ENCODE peak calls at places on chromosomes 5 and 9, in six cellular contexts. Z is neuronal stem cell, F is H54, N is heart right ventricle, W is C1 segment of cervical spinal cord, A is epithelial cell of prostate. R is an unnamed sample.

GRCh38 chr5:34930870-34931269 is 1.5 kb downstream of the DNAJC21 start:
- DNase-seq in Z (no peak), F (no peak), N (no peak), W (no peak), A (no peak), R (no peak)

GRCh38 chr9:136722093-136722968 is 10.0 kb downstream of the DIPK1B start:
- DNase-seq in Z (no peak), F (no peak), N (no peak), W (no peak), A (no peak), R (no peak)

GRCh38 chr9:14349818-14350333 is 35.9 kb upstream of the NFIB start:
- DNase-seq in Z (no peak), F (no peak), N (peak), W (no peak), A (no peak), R (no peak)

GRCh38 chr5:155616779-155617392 is 603.3 kb downstream of the KIF4B start:
- DNase-seq in Z (peak), F (peak), N (peak), W (no peak), A (no peak), R (peak)

GRCh38 chr9:70639853-70640814 is 225.7 kb upstream of the KLF9 start:
- DNase-seq in Z (peak), F (peak), N (no peak), W (no peak), A (no peak), R (peak)

GRCh38 chr5:122093861-122094650 is 16.0 kb upstream of the LOX start:
- DNase-seq in Z (no peak), F (no peak), N (no peak), W (no peak), A (no peak), R (no peak)

GRCh38 chr9:70954126-70954525 is 167.3 kb downstream of the TRPM3 start:
- DNase-seq in Z (peak), F (peak), N (no peak), W (no peak), A (no peak), R (no peak)

GRCh38 chr9:135137398-135137832 is 49.9 kb downstream of the OLFM1 start:
- DNase-seq in Z (peak), F (peak), N (no peak), W (no peak), A (no peak), R (no peak)

GRCh38 chr9:71758785-71759184 is 9.5 kb downstream of the CEMIP2 start:
- DNase-seq in Z (no peak), F (no peak), N (no peak), W (no peak), A (no peak), R (no peak)